ENCODE peak calls at places on chromosomes 2 and 18, in five cellular contexts. V, F, J, C and B are unnamed samples.

GRCh38 chr2:159209341-159210306 is 76.9 kb downstream of the WDSUB1 start:
- DNase-seq in V (no peak), F (no peak), J (no peak), C (no peak), B (no peak)

GRCh38 chr2:141137121-141137693 is 993.6 kb downstream of the LRP1B start:
- DNase-seq in F (no peak), V (peak; percentile 3), J (no peak), C (no peak), B (no peak)

GRCh38 chr18:58257461-58257860 is 213.4 kb downstream of the NEDD4L start:
- DNase-seq in J (peak; percentile 63), V (peak; percentile 17), C (no peak), F (no peak), B (no peak)

GRCh38 chr2:195562624-195563566 is 94.1 kb upstream of the SLC39A10 start:
- DNase-seq in C (no peak), V (peak; percentile 21), F (no peak), J (no peak), B (no peak)

GRCh38 chr2:224922142-224922727 is 120.0 kb downstream of the DOCK10 start:
- DNase-seq in C (no peak), J (peak; percentile 66), F (no peak), V (peak; percentile 16), B (no peak)

GRCh38 chr2:14960686-14961324 is 328.3 kb downstream of the LRATD1 start:
- DNase-seq in J (peak; percentile 50), V (no peak), F (no peak), C (no peak), B (no peak)

GRCh38 chr2:219551412-219551811 is 7.6 kb downstream of the TMEM198 start:
- DNase-seq in J (peak; percentile 23), V (peak; percentile 55), C (no peak), F (no peak), B (no peak)

GRCh38 chr2:39144411-39144810 is 23.6 kb upstream of the SOS1 start:
- DNase-seq in V (peak; percentile 27), J (no peak), F (no peak), C (no peak), B (no peak)

GRCh38 chr18:7945882-7946281 is 378.8 kb downstream of the PTPRM start:
- DNase-seq in J (peak; percentile 90), V (peak; percentile 80), C (peak; percentile 40), F (no peak), B (no peak)

GRCh38 chr18:23689031-23689615 is at the start of gene LAMA3:
- DNase-seq in C (peak; percentile 58), V (peak; percentile 46), J (peak; percentile 28), F (peak; percentile 76), B (peak; percentile 72)
- TF ChIP-seq CTCF in C (peak; percentile 31), V (peak; percentile 40), J (peak; percentile 16), F (no peak), B (no peak)

GRCh38 chr2:166419616-166419934 is 43.8 kb upstream of the SCN9A start:
- DNase-seq in F (no peak), V (peak; percentile 67), J (peak; percentile 72), C (no peak), B (no peak)
- TF ChIP-seq CTCF in F (peak; percentile 53), V (peak; percentile 48), J (peak; percentile 52), C (peak; percentile 47), B (peak; percentile 76)

DNA sequence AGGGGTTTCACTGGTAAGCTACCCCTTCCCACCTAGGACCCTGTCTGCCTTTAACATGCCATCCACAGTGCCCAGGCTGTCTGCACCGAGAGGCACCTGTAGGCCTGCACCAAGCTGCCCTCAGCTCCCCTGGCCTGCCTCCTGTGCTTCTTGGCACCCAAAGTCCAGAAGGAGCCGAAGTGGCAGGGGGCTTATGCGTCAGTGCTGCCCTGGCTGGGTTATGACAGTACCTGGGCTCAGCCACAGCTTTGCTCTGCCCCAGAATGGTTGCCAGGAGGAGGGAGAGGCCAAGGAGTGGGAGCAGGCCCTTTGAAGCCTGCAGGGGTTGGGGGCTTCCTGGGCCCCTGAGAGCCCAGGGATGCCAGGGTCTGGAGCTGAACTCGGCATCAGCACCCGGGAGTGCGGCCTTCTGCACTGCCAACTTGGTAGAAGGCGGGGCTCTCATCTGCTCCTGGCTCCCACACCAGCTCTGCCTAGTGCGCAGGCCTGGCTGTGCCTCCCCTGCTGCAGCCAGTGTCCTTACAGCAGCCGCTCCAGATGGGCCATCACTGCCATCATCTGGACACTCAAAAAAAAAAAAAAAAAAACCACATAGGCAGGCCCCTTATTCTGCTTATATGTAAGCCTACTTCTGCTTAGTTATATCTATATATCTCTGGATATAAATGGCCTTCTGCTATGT is 155.4 kb downstream of the THSD7B start:
- DNase-seq in C (no peak), F (no peak), J (no peak), V (no peak), B (no peak)
- TF ChIP-seq CTCF in C (no peak), F (no peak), J (no peak), V (no peak), B (no peak)

DNA sequence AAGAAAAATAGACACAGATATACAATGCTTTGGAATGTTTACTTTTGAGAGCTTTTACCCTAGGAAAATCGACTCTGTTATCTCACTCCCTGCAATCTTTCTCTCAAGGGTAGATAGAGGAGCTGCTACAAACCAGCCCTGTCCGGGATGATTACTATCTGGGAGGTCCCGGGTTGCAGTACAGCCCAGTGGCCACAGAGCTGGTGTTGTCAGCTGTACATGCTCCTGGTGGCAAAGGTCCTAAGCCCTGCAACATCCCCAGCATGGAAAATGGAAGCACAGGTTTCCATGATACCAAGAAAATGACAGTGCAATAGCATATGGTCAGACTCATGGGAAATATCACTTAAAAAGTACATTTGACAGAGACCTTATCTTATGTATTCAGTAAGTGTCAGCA is 570.5 kb upstream of the SOX11 start:
- DNase-seq in V (no peak), C (no peak), F (no peak), J (no peak), B (no peak)
- TF ChIP-seq CTCF in V (no peak), C (no peak), F (no peak), J (no peak), B (peak; percentile 68)

GRCh38 chr2:199602271-199602895 is 144.6 kb upstream of the SATB2 start:
- DNase-seq in C (no peak), F (no peak), V (peak; percentile 6), J (no peak), B (no peak)

GRCh38 chr2:199594443-199594842 is 136.7 kb upstream of the SATB2 start:
- DNase-seq in F (no peak), V (no peak), C (no peak), J (no peak), B (no peak)

DNA sequence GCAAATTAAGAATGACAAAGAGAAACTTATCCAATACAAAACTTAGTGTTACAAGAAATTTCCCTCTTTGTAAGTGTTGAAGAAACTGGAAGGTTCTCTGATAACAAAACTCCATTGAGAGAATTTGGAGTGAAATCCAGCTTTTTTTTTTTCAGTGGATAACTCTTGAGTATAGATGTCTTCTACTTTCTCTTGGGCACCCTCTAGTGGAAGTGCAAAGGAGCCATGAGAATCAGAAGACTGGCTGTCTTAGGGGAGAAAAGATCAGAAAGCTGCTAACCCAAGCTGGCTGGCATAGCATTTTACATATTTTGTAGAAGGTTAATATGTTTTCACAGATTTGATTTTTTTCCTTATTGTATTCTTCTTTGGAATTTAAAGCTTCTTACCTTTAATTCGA is 138.8 kb upstream of the SATB2 start:
- DNase-seq in J (no peak), C (no peak), F (no peak), V (peak; percentile 27), B (no peak)
- TF ChIP-seq CTCF in J (peak; percentile 45), C (peak; percentile 37), F (peak; percentile 45), V (peak; percentile 48), B (peak; percentile 67)